ENCODE peak calls at places on chromosomes 7 and 10, in seven cellular contexts. M is mesendoderm, X is IMR-90, Y is H1, R is H9, U is mesenchymal stem cell, V is trophoblast cell. Z is an unnamed sample.

GRCh38 chr7:139679731-139680594 is 97.8 kb downstream of the HIPK2 start:
- DNase-seq in V (no peak), M (no peak), Y (no peak), R (no peak), U (peak; percentile 97), X (peak; percentile 86), Z (no peak)

GRCh38 chr10:127148933-127149220 is 47.5 kb downstream of the INSYN2A start:
- DNase-seq in M (peak; percentile 6), R (no peak), X (peak; percentile 87), Y (no peak), V (peak; percentile 10), U (peak; percentile 87), Z (no peak)

GRCh38 chr10:119620241-119620753 is 23.5 kb upstream of the TIAL1 start:
- DNase-seq in X (peak; percentile 56), Y (no peak), R (no peak), M (peak; percentile 51), U (peak; percentile 31), V (no peak), Z (no peak)

GRCh38 chr10:48838830-48839229 is 100.8 kb downstream of the LRRC18 start:
- DNase-seq in R (no peak), Y (no peak), X (no peak), U (no peak), M (peak; percentile 4), V (no peak), Z (no peak)

GRCh38 chr10:18400201-18400910 is 251.0 kb downstream of the NSUN6 start:
- DNase-seq in U (no peak), Y (no peak), V (no peak), R (peak; percentile 32), X (peak; percentile 3), M (peak; percentile 55), Z (no peak)

GRCh38 chr7:130942211-130942964 is 208.4 kb upstream of the KLF14 start:
- DNase-seq in R (no peak), M (no peak), X (peak; percentile 86), Y (no peak), U (peak; percentile 77), V (peak; percentile 69), Z (no peak)

GRCh38 chr7:93327006-93327633 is 95.0 kb downstream of the VPS50 start:
- DNase-seq in X (peak; percentile 90), V (peak; percentile 88), Y (no peak), M (no peak), R (no peak), U (peak; percentile 89), Z (no peak)

GRCh38 chr7:97313900-97314299 is 196.4 kb downstream of the SDHAF3 start:
- DNase-seq in V (no peak), R (no peak), U (no peak), Y (peak; percentile 7), M (peak; percentile 46), X (no peak), Z (no peak)

GRCh38 chr7:132618956-132619305 is 42.7 kb upstream of the PLXNA4 start:
- DNase-seq in M (no peak), X (peak; percentile 3), U (peak; percentile 51), V (no peak), R (no peak), Y (no peak), Z (no peak)

GRCh38 chr7:89914673-89915072 is 239.6 kb upstream of the STEAP1 start:
- DNase-seq in Y (no peak), U (no peak), V (no peak), M (peak; percentile 22), R (no peak), X (no peak), Z (no peak)

GRCh38 chr7:47788083-47788482 is 160.2 kb downstream of the PKD1L1 start:
- DNase-seq in U (no peak), X (no peak), V (no peak), R (no peak), M (no peak), Y (no peak), Z (no peak)

GRCh38 chr10:103592186-103593021 is 98.9 kb downstream of the NEURL1 start:
- DNase-seq in Y (peak; percentile 46), V (peak; percentile 60), M (peak; percentile 66), X (peak; percentile 38), U (peak; percentile 34), R (peak; percentile 77), Z (peak; percentile 51)

GRCh38 chr10:93204494-93205485 is 131.1 kb downstream of the CYP26A1 start:
- DNase-seq in M (no peak), V (no peak), Y (no peak), U (no peak), X (no peak), R (no peak), Z (no peak)

GRCh38 chr7:50953303-50953702 is 170.6 kb upstream of the GRB10 start:
- DNase-seq in R (no peak), X (no peak), M (no peak), U (peak; percentile 35), Y (no peak), V (peak; percentile 92), Z (no peak)

GRCh38 chr7:50667338-50667737 is 102.1 kb upstream of the DDC start:
- DNase-seq in X (no peak), V (no peak), Y (no peak), R (no peak), M (no peak), U (no peak), Z (no peak)

GRCh38 chr7:65381742-65382141 is 8.1 kb downstream of the ZNF92 start:
- DNase-seq in U (no peak), R (no peak), V (no peak), M (no peak), X (no peak), Y (no peak), Z (no peak)

GRCh38 chr10:7211857-7212577 is 198.8 kb downstream of the SFMBT2 start:
- DNase-seq in V (no peak), Y (no peak), X (no peak), U (no peak), M (no peak), R (no peak), Z (no peak)

GRCh38 chr7:21944616-21945373 is 904 bp downstream of the CDCA7L start:
- DNase-seq in U (peak; percentile 57), R (peak; percentile 75), M (peak; percentile 74), Y (no peak), V (peak; percentile 80), X (peak; percentile 5), Z (peak; percentile 32)

GRCh38 chr10:62735464-62736188 is 68.9 kb upstream of the ADO start:
- DNase-seq in X (peak; percentile 47), Y (no peak), V (no peak), R (no peak), U (peak; percentile 83), M (no peak), Z (no peak)

GRCh38 chr10:42961776-42962119 is 115.1 kb upstream of the RET start:
- DNase-seq in R (no peak), X (no peak), V (no peak), M (no peak), Y (no peak), U (no peak), Z (no peak)
- H4K8ac ChIP-seq in R (no peak overlapping the region), X (no peak overlapping the region), V (no peak overlapping the region), M (no peak overlapping the region), Y (no peak overlapping the region), U (no peak overlapping the region), Z (no peak overlapping the region)

GRCh38 chr7:19113855-19114590 is 3.4 kb downstream of the TWIST1 start:
- DNase-seq in X (peak; percentile 66), U (peak; percentile 32), Y (no peak), M (no peak), V (no peak), R (no peak), Z (no peak)

GRCh38 chr7:19111474-19112143 is 5.8 kb downstream of the TWIST1 start:
- DNase-seq in V (no peak), M (peak; percentile 37), U (no peak), Y (no peak), R (no peak), X (no peak), Z (peak; percentile 29)

GRCh38 chr7:19110778-19111175 is 6.7 kb downstream of the TWIST1 start:
- DNase-seq in V (no peak), Y (no peak), U (no peak), M (no peak), R (no peak), X (no peak), Z (peak; percentile 29)

GRCh38 chr7:19113001-19113349 is 4.5 kb downstream of the TWIST1 start:
- DNase-seq in U (no peak), X (no peak), Y (no peak), R (no peak), M (no peak), V (no peak), Z (no peak)

GRCh38 chr7:19112290-19113000 is 5.0 kb downstream of the TWIST1 start:
- DNase-seq in V (no peak), Y (no peak), U (peak; percentile 36), M (peak; percentile 41), R (peak; percentile 41), X (peak; percentile 57), Z (peak; percentile 38)
- H3K27ac ChIP-seq in V (no peak overlapping the region), Y (no peak overlapping the region), U (no peak overlapping the region), M (no peak overlapping the region), R (no peak overlapping the region), X (no peak overlapping the region), Z (no peak overlapping the region)

GRCh38 chr10:56255298-56255697 is 105.8 kb downstream of the ZWINT start:
- DNase-seq in R (no peak), Y (no peak), X (no peak), M (no peak), V (no peak), U (no peak), Z (no peak)
- H4K8ac ChIP-seq in R (no peak overlapping the region), Y (peak overlapping the region; percentile 14), X (no peak overlapping the region), M (no peak overlapping the region), V (no peak overlapping the region), U (no peak overlapping the region), Z (no peak overlapping the region)

DNA sequence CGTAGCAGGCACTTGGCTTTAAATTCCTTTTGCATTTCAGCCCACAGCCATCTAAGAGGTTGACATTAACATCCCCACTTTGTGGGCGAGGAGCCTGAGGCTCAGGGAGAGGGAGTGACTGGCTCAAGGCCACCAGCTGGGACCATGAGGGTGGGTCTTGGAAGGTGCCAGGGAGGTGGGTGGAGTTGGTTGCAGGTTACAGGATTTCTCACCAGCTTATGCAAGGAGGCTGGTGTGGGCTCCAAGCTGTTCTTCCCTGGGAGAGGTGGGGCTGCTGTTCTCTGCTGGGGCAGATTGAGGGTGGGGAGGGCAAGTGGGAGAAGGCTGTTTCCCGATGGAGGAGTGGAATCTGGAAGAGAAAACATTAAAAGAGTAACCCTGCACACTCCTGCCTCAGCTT is 14.1 kb upstream of the C10orf95 start:
- DNase-seq in M (no peak), V (no peak), X (no peak), R (no peak), Y (no peak), U (no peak), Z (no peak)
- H3K27ac ChIP-seq in M (no peak overlapping the region), V (no peak overlapping the region), X (no peak overlapping the region), R (no peak overlapping the region), Y (no peak overlapping the region), U (no peak overlapping the region), Z (no peak overlapping the region)

GRCh38 chr7:17158261-17158660 is 140.2 kb upstream of the AHR start:
- DNase-seq in U (no peak), M (peak; percentile 24), X (no peak), R (no peak), Y (no peak), V (peak; percentile 42), Z (no peak)
- H4K8ac ChIP-seq in U (no peak overlapping the region), M (no peak overlapping the region), X (no peak overlapping the region), R (no peak overlapping the region), Y (no peak overlapping the region), V (no peak overlapping the region), Z (no peak overlapping the region)

Z was measured in neuronal stem cell.